ENCODE peak calls at places on chromosomes 2 and 18, in seven cellular contexts. C is effector memory CD4-positive, alpha-beta T cell; E is psoas muscle; Z is left ventricle myocardium inferior; L is pancreas; M is tibial nerve; O is heart right ventricle. U is an unnamed sample.

GRCh38 chr2:190413421-190413820 is 5.3 kb downstream of the MFSD6 start:
- DNase-seq in C (no peak), E (no peak), Z (no peak), L (no peak), M (no peak), O (no peak), U (no peak)

GRCh38 chr2:14354231-14354630 is 278.3 kb upstream of the LRATD1 start:
- DNase-seq in C (no peak), E (no peak), Z (no peak), L (no peak), M (no peak), O (no peak), U (no peak)

GRCh38 chr2:150080115-150080514 is 407.4 kb downstream of the RND3 start:
- DNase-seq in C (no peak), E (no peak), Z (no peak), L (no peak), M (no peak), O (no peak), U (no peak)

GRCh38 chr2:174072857-174073256 is 107.7 kb upstream of the SP3 start:
- DNase-seq in C (no peak), E (no peak), Z (no peak), L (no peak), M (no peak), O (no peak), U (no peak)

GRCh38 chr2:104249666-104250065 is 604.2 kb upstream of the POU3F3 start:
- DNase-seq in C (no peak), E (no peak), Z (no peak), L (no peak), M (no peak), O (no peak), U (no peak)

GRCh38 chr2:238942941-238943715 is 95.2 kb downstream of the TWIST2 start:
- DNase-seq in C (no peak), E (no peak), Z (no peak), L (no peak), M (peak; percentile 3), O (no peak), U (no peak)

GRCh38 chr2:229043681-229044080 is 227.4 kb downstream of the PID1 start:
- DNase-seq in C (no peak), E (no peak), Z (no peak), L (no peak), M (no peak), O (no peak), U (no peak)

GRCh38 chr18:35267161-35267651 is 22.8 kb downstream of the ZSCAN30 start:
- DNase-seq in C (peak; percentile 43), E (peak; percentile 89), Z (peak; percentile 85), L (peak; percentile 86), M (peak; percentile 39), O (peak; percentile 85), U (peak; percentile 53)

GRCh38 chr18:68714356-68714706 is 577 bp downstream of the TMX3 start:
- DNase-seq in C (no peak), E (no peak), Z (no peak), L (no peak), M (no peak), O (no peak), U (peak; percentile 5)

GRCh38 chr2:129191530-129191929 is 787.9 kb upstream of the RAB6C start:
- DNase-seq in C (no peak), E (no peak), Z (no peak), L (no peak), M (no peak), O (no peak), U (no peak)

GRCh38 chr2:47064076-47064475 is 91.0 kb downstream of the STPG4 start:
- DNase-seq in C (no peak), E (no peak), Z (no peak), L (no peak), M (no peak), O (no peak), U (no peak)

GRCh38 chr18:40904295-40904694 is 1050.7 kb upstream of the PIK3C3 start:
- DNase-seq in C (no peak), E (no peak), Z (no peak), L (no peak), M (no peak), O (no peak), U (no peak)

GRCh38 chr2:221529943-221530652 is 42.0 kb downstream of the EPHA4 start:
- DNase-seq in C (no peak), E (no peak), Z (no peak), L (no peak), M (no peak), O (no peak), U (no peak)

GRCh38 chr18:24138884-24139616 is at the start of gene CABYR:
- DNase-seq in C (peak; percentile 75), E (peak; percentile 71), Z (peak; percentile 51), L (peak; percentile 76), M (peak; percentile 42), O (peak; percentile 65), U (peak; percentile 77)

GRCh38 chr2:174599310-174599941 is 1.8 kb upstream of the WIPF1 start:
- DNase-seq in C (no peak), E (no peak), Z (no peak), L (no peak), M (no peak), O (no peak), U (no peak)

GRCh38 chr2:121710470-121711170 is 26.1 kb downstream of the NIFK start:
- DNase-seq in C (no peak), E (no peak), Z (no peak), L (no peak), M (no peak), O (no peak), U (no peak)

GRCh38 chr2:83842421-83842820 is 616.7 kb downstream of the SUCLG1 start:
- DNase-seq in C (no peak), E (no peak), Z (no peak), L (no peak), M (no peak), O (no peak), U (no peak)

DNA sequence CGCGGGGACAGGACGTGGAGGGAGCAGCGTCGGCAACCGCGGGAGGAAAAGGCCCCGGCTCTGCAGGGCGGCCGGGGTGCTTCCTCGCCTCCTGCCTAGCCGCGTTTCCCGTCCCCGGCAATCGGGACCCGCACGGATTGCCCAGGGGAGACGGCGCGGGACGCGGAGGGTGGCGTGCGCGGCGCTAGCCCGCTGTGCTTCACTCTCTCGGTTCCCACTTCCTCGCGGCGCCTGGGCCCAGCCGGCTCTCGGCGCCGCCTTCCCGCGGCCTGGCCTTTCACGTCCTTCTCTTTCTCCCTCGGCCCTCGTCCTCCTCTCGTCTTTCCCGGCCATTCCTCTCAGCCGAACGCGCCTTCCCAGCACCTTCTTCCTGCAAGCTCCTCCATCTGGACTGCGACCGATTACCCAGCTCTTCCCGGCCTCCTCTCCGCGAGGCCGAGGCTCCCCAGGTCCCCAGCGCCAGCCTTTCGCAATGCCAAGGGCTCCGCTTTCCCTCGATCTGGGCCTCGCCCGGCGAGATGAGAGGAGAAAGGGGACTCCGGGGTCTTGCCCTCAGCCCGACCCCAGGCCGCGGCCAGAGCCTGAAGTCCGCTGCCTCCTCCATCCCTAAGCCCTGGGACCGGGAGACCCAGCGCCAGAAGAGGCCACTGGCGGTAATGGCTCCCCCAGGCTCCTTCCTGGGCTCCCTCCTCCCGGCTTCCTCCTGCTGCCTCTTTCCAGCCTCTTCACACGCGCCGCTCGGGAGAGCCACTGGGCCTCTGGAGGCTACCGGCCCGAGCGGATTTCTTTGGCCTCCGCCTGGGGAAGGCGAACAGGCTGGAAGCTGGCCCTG is 34.2 kb upstream of the ATP6V1B1 start:
- DNase-seq in C (no peak), E (no peak), Z (no peak), L (peak; percentile 75), M (no peak), O (peak; percentile 37), U (no peak)
- H3K27me3 ChIP-seq in C (peaks cover 92% of the 10 kb centered on the region), E (no peaks in the 10 kb centered on the region), Z (peaks cover 100% of the 10 kb centered on the region), L (no peaks in the 10 kb centered on the region), M (no peaks in the 10 kb centered on the region), O (peaks cover 45% of the 10 kb centered on the region), U (peaks cover 48% of the 10 kb centered on the region)

GRCh38 chr2:62529758-62530157 is 23.8 kb upstream of the TMEM17 start:
- DNase-seq in C (no peak), E (no peak), Z (no peak), L (no peak), M (no peak), O (no peak), U (no peak)
- H3K27ac ChIP-seq in C (no peak overlapping the region), E (no peak overlapping the region), Z (no peak overlapping the region), L (no peak overlapping the region), M (peak overlapping the region; percentile 59), O (no peak overlapping the region), U (no peak overlapping the region)

GRCh38 chr2:55154525-55155030 is 77.5 kb downstream of the CLHC1 start:
- DNase-seq in C (no peak), E (no peak), Z (no peak), L (no peak), M (no peak), O (no peak), U (no peak)
- H3K4me1 ChIP-seq in C (no peaks in the 10 kb centered on the region), E (peaks cover 19% of the 10 kb centered on the region), Z (peaks cover 61% of the 10 kb centered on the region), L (peaks cover 40% of the 10 kb centered on the region), M (peaks cover 80% of the 10 kb centered on the region), O (peaks cover 25% of the 10 kb centered on the region), U (no peaks in the 10 kb centered on the region)

GRCh38 chr2:28394331-28394877 is 1.7 kb downstream of the FOSL2 start:
- DNase-seq in C (no peak), E (peak; percentile 74), Z (peak; percentile 61), L (peak; percentile 73), M (peak; percentile 53), O (no peak), U (peak; percentile 14)

GRCh38 chr2:28391564-28392296 is 928 bp upstream of the FOSL2 start:
- DNase-seq in C (peak; percentile 43), E (peak; percentile 97), Z (peak; percentile 97), L (peak; percentile 87), M (peak; percentile 94), O (peak; percentile 93), U (peak; percentile 48)

GRCh38 chr2:28390857-28391563 is 1.6 kb upstream of the FOSL2 start:
- DNase-seq in C (no peak), E (peak; percentile 95), Z (peak; percentile 90), L (peak; percentile 85), M (peak; percentile 81), O (peak; percentile 89), U (no peak)

GRCh38 chr2:28393115-28393836 is 618 bp downstream of the FOSL2 start:
- DNase-seq in C (no peak), E (peak; percentile 87), Z (peak; percentile 79), L (peak; percentile 85), M (peak; percentile 48), O (peak; percentile 76), U (peak; percentile 71)

GRCh38 chr2:28392297-28393114 is at the start of gene FOSL2:
- DNase-seq in C (peak; percentile 92), E (peak; percentile 98), Z (peak; percentile 96), L (peak; percentile 94), M (peak; percentile 93), O (peak; percentile 94), U (peak; percentile 91)
- H3K27me3 ChIP-seq in C (no peaks in the 10 kb centered on the region), E (no peaks in the 10 kb centered on the region), Z (no peaks in the 10 kb centered on the region), L (no peaks in the 10 kb centered on the region), M (no peaks in the 10 kb centered on the region), O (no peaks in the 10 kb centered on the region), U (no peaks in the 10 kb centered on the region)

DNA sequence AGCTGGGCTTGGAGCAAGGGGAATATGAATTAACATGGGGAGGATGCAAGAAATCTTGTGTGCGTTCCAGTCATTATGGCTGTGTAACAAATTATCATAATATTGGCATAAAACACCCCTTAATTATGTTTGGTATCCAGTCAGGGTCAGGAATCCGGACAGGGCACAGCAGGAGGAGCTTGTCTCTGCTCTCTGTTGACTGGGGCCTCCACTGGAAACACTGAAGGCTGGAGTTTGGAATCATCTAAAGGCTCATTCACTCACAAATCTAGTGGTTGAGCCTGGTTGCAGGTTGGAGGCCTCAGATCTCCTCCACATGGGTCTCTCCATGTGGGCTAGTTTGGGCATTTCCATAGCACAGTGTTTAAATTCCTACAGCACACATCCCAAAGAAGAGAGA is 128.3 kb downstream of the ZFP36L2 start:
- DNase-seq in C (no peak), E (no peak), Z (no peak), L (no peak), M (no peak), O (no peak), U (no peak)
- H3K27ac ChIP-seq in C (no peak overlapping the region), E (no peak overlapping the region), Z (peak overlapping the region; percentile 57), L (no peak overlapping the region), M (peak overlapping the region; percentile 54), O (peak overlapping the region; percentile 65), U (no peak overlapping the region)

U was measured in CD4-positive, CD25-positive, alpha-beta regulatory T cell.